ENCODE peak calls at places on chromosomes 3 and 15, in six cellular contexts. T, O, C, P, B and M are unnamed samples.

GRCh38 chr3:170815340-170815739 is 54.7 kb downstream of the RPL22L1 start:
- DNase-seq in O (no peak), B (no peak), T (peak; percentile 74), P (no peak), C (peak; percentile 69), M (peak; percentile 34)

GRCh38 chr15:29596266-29596665 is 226.0 kb downstream of the TJP1 start:
- DNase-seq in P (peak; percentile 17), T (no peak), O (peak; percentile 45), B (no peak), C (no peak), M (peak; percentile 51)

GRCh38 chr3:148601766-148602685 is 95.7 kb upstream of the AGTR1 start:
- DNase-seq in T (no peak), C (no peak), P (peak; percentile 10), O (peak; percentile 48), B (no peak), M (peak; percentile 4)

GRCh38 chr15:77609558-77609957 is 23.2 kb downstream of the LINGO1 start:
- DNase-seq in P (no peak), B (no peak), C (no peak), T (no peak), O (no peak), M (no peak)

GRCh38 chr3:169122407-169122806 is 541.1 kb downstream of the MECOM start:
- DNase-seq in B (no peak), O (no peak), P (no peak), C (no peak), T (no peak), M (no peak)

GRCh38 chr3:175248832-175249231 is 389.7 kb downstream of the NAALADL2 start:
- DNase-seq in B (no peak), P (no peak), O (no peak), C (no peak), T (no peak), M (no peak)

GRCh38 chr3:2944628-2945027 is 165.5 kb downstream of the IL5RA start:
- DNase-seq in O (no peak), T (no peak), B (no peak), C (no peak), P (no peak), M (no peak)

GRCh38 chr15:67174446-67174845 is 80.0 kb downstream of the AAGAB start:
- DNase-seq in B (no peak), O (no peak), C (no peak), T (no peak), P (no peak), M (no peak)

GRCh38 chr3:13346481-13347389 is 73.4 kb downstream of the NUP210 start:
- DNase-seq in O (no peak), T (peak; percentile 85), C (peak; percentile 73), P (no peak), B (no peak), M (peak; percentile 35)

GRCh38 chr15:48603123-48603500 is 42.4 kb downstream of the FBN1 start:
- DNase-seq in O (no peak), B (no peak), C (no peak), P (no peak), T (no peak), M (no peak)

GRCh38 chr15:64970696-64971095 is 19.0 kb downstream of the SPG21 start:
- DNase-seq in O (no peak), P (no peak), B (no peak), T (no peak), C (no peak), M (no peak)

GRCh38 chr3:195075199-195075940 is 195.6 kb downstream of the XXYLT1 start:
- DNase-seq in P (no peak), O (peak; percentile 10), B (no peak), T (no peak), C (no peak), M (no peak)

GRCh38 chr15:67967871-67968423 is 86.2 kb upstream of the PIAS1 start:
- DNase-seq in B (peak; percentile 72), T (peak; percentile 82), C (peak; percentile 86), P (peak; percentile 77), O (peak; percentile 47), M (peak; percentile 28)

GRCh38 chr15:99703603-99704443 is 29.4 kb downstream of the LYSMD4 start:
- DNase-seq in O (peak; percentile 95), P (peak; percentile 96), B (no peak), T (no peak), C (no peak), M (peak; percentile 93)

GRCh38 chr15:89198934-89199333 is 22.4 kb downstream of the RLBP1 start:
- DNase-seq in B (no peak), T (no peak), P (no peak), O (no peak), C (no peak), M (no peak)

GRCh38 chr3:52039846-52040245 is 16.5 kb downstream of the DUSP7 start:
- DNase-seq in T (no peak), C (no peak), B (no peak), P (no peak), O (no peak), M (no peak)

GRCh38 chr3:118799303-118799702 is 235.3 kb downstream of the IGSF11 start:
- DNase-seq in C (no peak), T (no peak), O (no peak), B (no peak), P (no peak), M (no peak)

GRCh38 chr3:112412494-112412893 is 79.5 kb downstream of the CD200 start:
- DNase-seq in B (no peak), O (no peak), P (no peak), C (no peak), T (no peak), M (no peak)

GRCh38 chr3:192869131-192870027 is 48.3 kb downstream of the MB21D2 start:
- DNase-seq in P (peak; percentile 77), O (peak; percentile 67), T (no peak), C (no peak), B (no peak), M (no peak)

GRCh38 chr15:68586274-68586961 is 7.6 kb downstream of the CORO2B start:
- DNase-seq in C (no peak), P (peak; percentile 79), B (no peak), T (no peak), O (peak; percentile 93), M (no peak)

DNA sequence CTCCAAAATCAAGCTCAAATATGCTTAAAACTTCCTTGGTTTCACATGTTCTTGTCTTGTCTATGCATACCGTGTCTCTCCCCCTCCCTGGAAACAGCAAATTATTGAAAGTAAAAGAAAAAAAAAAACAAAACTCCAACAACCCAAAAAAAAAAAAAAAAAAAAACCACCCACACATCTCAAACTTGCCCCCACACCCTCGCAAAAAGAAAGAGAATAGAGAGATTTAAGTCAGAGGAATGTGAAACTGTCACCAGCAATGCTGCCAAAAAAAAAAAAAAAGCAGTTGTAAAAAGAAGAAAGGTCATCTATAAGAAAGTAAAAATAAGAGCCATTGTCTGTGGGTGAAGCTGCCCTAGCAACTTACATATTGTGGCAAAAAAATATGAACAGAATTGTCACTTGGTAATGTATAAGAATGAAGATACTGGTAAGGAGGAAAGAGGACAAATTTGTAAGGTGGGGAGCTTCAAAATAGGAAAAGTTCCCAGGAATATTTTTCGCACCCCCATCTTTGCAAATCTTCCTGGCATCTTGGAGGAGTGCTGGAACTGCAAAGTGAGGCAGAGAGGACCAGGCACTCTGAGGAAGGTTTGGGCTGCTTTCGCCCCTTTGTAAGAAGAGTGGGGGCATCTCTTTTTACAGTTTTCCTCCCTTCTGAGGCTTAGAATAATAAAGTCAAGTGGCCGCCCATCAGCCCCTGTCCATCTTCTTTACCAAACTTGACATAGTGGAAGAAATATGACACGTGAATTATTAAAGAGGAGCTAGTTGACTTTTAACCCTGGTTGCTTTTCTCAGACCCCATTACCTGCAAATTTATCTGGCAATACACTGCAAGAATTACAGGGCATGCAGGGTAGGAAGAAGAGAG is 81.8 kb downstream of the NR2F2 start:
- DNase-seq in B (no peak), C (no peak), O (no peak), T (no peak), P (no peak), M (no peak)
- H4K91ac ChIP-seq in B (no peak overlapping the region), C (no peak overlapping the region), O (no peak overlapping the region), T (no peak overlapping the region), P (no peak overlapping the region), M (no peak overlapping the region)

GRCh38 chr3:171967137-171967783 is 72.1 kb upstream of the FNDC3B start:
- DNase-seq in O (peak; percentile 90), B (no peak), P (peak; percentile 98), C (no peak), T (no peak), M (no peak)
- H4K91ac ChIP-seq in O (peak overlapping the region; percentile 89), B (no peak overlapping the region), P (no peak overlapping the region), C (no peak overlapping the region), T (no peak overlapping the region), M (no peak overlapping the region)

GRCh38 chr15:38699633-38700230 is 135.1 kb upstream of the RASGRP1 start:
- DNase-seq in P (peak; percentile 63), B (peak; percentile 43), T (peak; percentile 59), O (peak; percentile 65), C (peak; percentile 63), M (peak; percentile 88)

GRCh38 chr15:38705421-38706219 is 141.0 kb upstream of the RASGRP1 start:
- DNase-seq in O (no peak), B (no peak), C (no peak), P (no peak), T (no peak), M (no peak)

GRCh38 chr15:38701134-38701533 is 136.5 kb upstream of the RASGRP1 start:
- DNase-seq in O (peak; percentile 26), B (no peak), T (no peak), C (no peak), P (no peak), M (no peak)

GRCh38 chr15:38698215-38698614 is 133.6 kb upstream of the RASGRP1 start:
- DNase-seq in T (no peak), C (no peak), B (no peak), O (no peak), P (no peak), M (no peak)

DNA sequence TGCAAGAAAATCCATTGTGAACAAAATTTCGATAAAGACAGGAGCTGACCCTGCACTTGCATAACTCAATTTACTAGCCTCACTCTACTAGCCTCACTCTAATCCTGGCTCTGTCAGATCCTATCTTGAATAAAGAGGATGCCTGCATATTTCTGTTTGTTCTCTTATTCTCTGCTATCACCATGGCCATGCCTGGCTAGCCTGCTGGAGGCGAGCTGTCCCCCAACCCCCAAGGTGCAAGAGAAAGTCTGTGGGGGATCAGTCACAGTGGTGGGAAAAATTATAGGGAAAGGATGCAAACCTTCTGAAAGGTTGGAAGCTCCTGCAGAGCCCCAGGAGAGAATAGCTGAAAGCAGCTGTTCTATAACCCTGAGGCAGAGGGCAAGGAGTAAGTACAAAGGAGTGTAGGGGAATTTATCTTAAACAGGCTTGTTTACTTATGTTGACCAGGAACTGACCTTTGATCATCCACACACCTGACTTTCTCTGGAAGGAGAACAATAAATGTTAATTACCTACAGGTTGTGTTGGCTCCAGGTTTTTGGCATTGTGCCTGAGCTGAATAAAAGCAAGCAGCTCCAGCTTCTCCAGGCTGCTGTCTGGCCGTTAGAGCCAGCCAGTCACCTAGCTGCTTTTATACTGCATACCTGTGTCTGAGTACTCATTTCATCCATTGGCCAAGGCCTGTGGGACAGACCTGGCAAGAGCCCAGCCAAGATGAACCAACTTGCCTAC is 137.7 kb upstream of the RASGRP1 start:
- DNase-seq in B (no peak), P (no peak), C (no peak), O (no peak), T (peak; percentile 35), M (peak; percentile 19)
- H4K91ac ChIP-seq in B (no peak overlapping the region), P (no peak overlapping the region), C (no peak overlapping the region), O (peak overlapping the region; percentile 14), T (no peak overlapping the region), M (no peak overlapping the region)

DNA sequence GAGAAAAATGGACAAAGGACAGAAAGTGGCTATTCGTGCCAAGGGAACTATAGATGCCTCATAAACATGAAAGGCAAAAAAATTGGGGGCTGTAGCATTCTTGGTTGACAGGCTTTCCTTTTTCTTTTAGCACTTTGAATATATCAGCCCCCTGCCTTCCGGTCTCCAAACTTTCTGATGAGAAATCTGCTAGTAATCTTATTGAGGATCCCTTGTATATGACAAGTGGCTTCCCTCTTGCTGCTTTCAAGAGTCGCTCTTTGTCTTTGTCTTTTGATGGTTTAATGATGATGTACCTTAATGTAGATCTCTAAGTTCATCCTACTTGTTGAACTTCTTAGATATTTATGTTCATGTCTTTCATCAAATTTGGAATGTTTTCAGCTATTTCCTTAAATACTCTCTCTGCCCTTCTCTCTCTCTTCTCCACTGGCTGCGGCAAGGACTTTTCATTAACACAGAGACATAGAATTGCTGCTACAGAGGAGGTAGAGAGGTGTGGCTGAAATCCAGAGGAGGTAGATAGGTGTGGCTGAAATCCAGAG is 59.4 kb upstream of the EPHB3 start:
- DNase-seq in C (no peak), P (no peak), T (no peak), B (no peak), O (no peak), M (no peak)
- H4K91ac ChIP-seq in C (no peak overlapping the region), P (no peak overlapping the region), T (no peak overlapping the region), B (no peak overlapping the region), O (no peak overlapping the region), M (no peak overlapping the region)